ENCODE peak calls at places on chromosomes 7 and 10, in four cellular contexts. V is stomach, R is ovary, B is IMR-90. D is an unnamed sample.
A peak's percentile ranks its signal among the peaks of the same experiment; 100 is the strongest.

GRCh38 chr7:55160539-55160938 is 141.7 kb downstream of the EGFR start:
- DNase-seq in B (peak; percentile 94), V (no peak), R (no peak), D (no peak)

GRCh38 chr7:41445951-41446350 is 256.9 kb downstream of the INHBA start:
- DNase-seq in B (no peak), V (no peak), R (no peak), D (no peak)

GRCh38 chr10:8245131-8246117 is 190.9 kb downstream of the GATA3 start:
- DNase-seq in V (no peak), B (no peak), R (no peak), D (no peak)

GRCh38 chr10:12483996-12484944 is 134.9 kb downstream of the CAMK1D start:
- DNase-seq in V (no peak), B (no peak), R (no peak), D (no peak)

GRCh38 chr10:69439813-69440506 is 11.3 kb upstream of the TSPAN15 start:
- DNase-seq in B (no peak), R (no peak), V (peak; percentile 64), D (no peak)

GRCh38 chr10:44363716-44364115 is 21.2 kb downstream of the CXCL12 start:
- DNase-seq in B (no peak), V (no peak), R (no peak), D (no peak)

GRCh38 chr10:12235796-12236195 is 39.8 kb downstream of the CDC123 start:
- DNase-seq in B (peak; percentile 63), V (no peak), R (no peak), D (no peak)

GRCh38 chr7:98211221-98211675 is at the start of gene BHLHA15:
- DNase-seq in R (peak; percentile 17), B (no peak), V (peak; percentile 90), D (no peak)

GRCh38 chr7:18345641-18346234 is 149.8 kb upstream of the HDAC9 start:
- DNase-seq in R (peak; percentile 17), V (peak; percentile 27), B (peak; percentile 46), D (peak; percentile 30)

GRCh38 chr7:87445897-87446296 is 29.6 kb downstream of the ABCB4 start:
- DNase-seq in R (no peak), B (no peak), V (no peak), D (no peak)

GRCh38 chr7:81776159-81776558 is 6.3 kb upstream of the HGF start:
- DNase-seq in V (no peak), R (no peak), B (peak; percentile 31), D (no peak)

GRCh38 chr7:155000795-155001194 is 2.1 kb downstream of the PAXIP1 start:
- DNase-seq in R (no peak), V (no peak), B (no peak), D (no peak)

GRCh38 chr7:18445483-18445882 is 50.1 kb upstream of the HDAC9 start:
- DNase-seq in B (no peak), V (no peak), R (no peak), D (no peak)

GRCh38 chr10:5752301-5752871 is 60.8 kb downstream of the GDI2 start:
- DNase-seq in V (no peak), R (no peak), B (no peak), D (no peak)

GRCh38 chr10:4733150-4733842 is 92.7 kb upstream of the AKR1E2 start:
- DNase-seq in V (no peak), B (no peak), R (no peak), D (no peak)

GRCh38 chr10:119575998-119576397 is 20.8 kb downstream of the TIAL1 start:
- DNase-seq in V (no peak), R (no peak), B (no peak), D (no peak)

GRCh38 chr10:125157473-125157865 is 2.9 kb downstream of the CTBP2 start:
- DNase-seq in R (no peak), B (no peak), V (peak; percentile 25), D (peak; percentile 10)

GRCh38 chr7:17626215-17626614 is 314.1 kb downstream of the SNX13 start:
- DNase-seq in R (no peak), B (no peak), V (no peak), D (no peak)

GRCh38 chr10:109029870-109030269 is 893.4 kb downstream of the XPNPEP1 start:
- DNase-seq in B (no peak), V (no peak), R (no peak), D (no peak)

GRCh38 chr7:2063562-2064360 is 169.0 kb downstream of the MAD1L1 start:
- DNase-seq in B (peak; percentile 17), V (peak; percentile 65), R (no peak), D (peak; percentile 26)

GRCh38 chr10:46536171-46536570 is 20.3 kb downstream of the GPRIN2 start:
- DNase-seq in V (peak; percentile 25), R (no peak), B (no peak), D (no peak)

GRCh38 chr7:104982308-104982755 is 31.7 kb upstream of the KMT2E start:
- DNase-seq in R (no peak), V (no peak), B (no peak), D (no peak)

GRCh38 chr10:125023269-125023668 is 81.3 kb downstream of the ZRANB1 start:
- DNase-seq in R (no peak), B (no peak), V (peak; percentile 54), D (no peak)

GRCh38 chr7:75888464-75889222 is 9.8 kb downstream of the RHBDD2 start:
- DNase-seq in R (no peak), B (no peak), V (peak; percentile 52), D (no peak)

GRCh38 chr10:128360783-128361182 is 234.6 kb upstream of the MKI67 start:
- DNase-seq in V (no peak), B (no peak), R (no peak), D (no peak)

GRCh38 chr7:81433692-81434331 is 336.0 kb downstream of the HGF start:
- DNase-seq in B (no peak), R (no peak), V (no peak), D (no peak)

GRCh38 chr7:73880755-73881328 is 19.9 kb downstream of the TMEM270 start:
- DNase-seq in R (no peak), B (no peak), V (no peak), D (no peak)

GRCh38 chr7:158166386-158167340 is 421.0 kb downstream of the PTPRN2 start:
- DNase-seq in V (no peak), B (no peak), R (no peak), D (no peak)

GRCh38 chr10:101103430-101103829 is 27.7 kb upstream of the TLX1 start:
- DNase-seq in V (peak; percentile 41), R (no peak), B (no peak), D (no peak)

GRCh38 chr10:44166441-44166840 is 218.5 kb downstream of the CXCL12 start:
- DNase-seq in V (no peak), R (no peak), B (no peak), D (no peak)

GRCh38 chr10:70816220-70816894 is 609 bp downstream of the SGPL1 start:
- DNase-seq in B (peak; percentile 91), R (peak; percentile 50), V (peak; percentile 68), D (peak; percentile 74)

GRCh38 chr10:66860376-66860945 is 65.4 kb upstream of the LRRTM3 start:
- DNase-seq in B (no peak), V (no peak), R (no peak), D (no peak)

GRCh38 chr7:32191296-32191695 is 121.1 kb upstream of the PDE1C start:
- DNase-seq in B (peak; percentile 55), R (no peak), V (no peak), D (no peak)

GRCh38 chr7:53121374-53121773 is 85.9 kb downstream of the POM121L12 start:
- DNase-seq in V (no peak), R (no peak), B (no peak), D (no peak)

GRCh38 chr10:22613011-22613410 is 101.4 kb downstream of the PIP4K2A start:
- DNase-seq in V (no peak), R (no peak), B (no peak), D (no peak)

GRCh38 chr10:22615101-22615500 is 99.3 kb downstream of the PIP4K2A start:
- DNase-seq in B (no peak), V (no peak), R (no peak), D (no peak)

GRCh38 chr10:22618081-22618785 is 96.1 kb downstream of the PIP4K2A start:
- DNase-seq in R (no peak), V (no peak), B (peak; percentile 69), D (no peak)

GRCh38 chr10:22617516-22617915 is 96.9 kb downstream of the PIP4K2A start:
- DNase-seq in V (no peak), R (no peak), B (no peak), D (no peak)

DNA sequence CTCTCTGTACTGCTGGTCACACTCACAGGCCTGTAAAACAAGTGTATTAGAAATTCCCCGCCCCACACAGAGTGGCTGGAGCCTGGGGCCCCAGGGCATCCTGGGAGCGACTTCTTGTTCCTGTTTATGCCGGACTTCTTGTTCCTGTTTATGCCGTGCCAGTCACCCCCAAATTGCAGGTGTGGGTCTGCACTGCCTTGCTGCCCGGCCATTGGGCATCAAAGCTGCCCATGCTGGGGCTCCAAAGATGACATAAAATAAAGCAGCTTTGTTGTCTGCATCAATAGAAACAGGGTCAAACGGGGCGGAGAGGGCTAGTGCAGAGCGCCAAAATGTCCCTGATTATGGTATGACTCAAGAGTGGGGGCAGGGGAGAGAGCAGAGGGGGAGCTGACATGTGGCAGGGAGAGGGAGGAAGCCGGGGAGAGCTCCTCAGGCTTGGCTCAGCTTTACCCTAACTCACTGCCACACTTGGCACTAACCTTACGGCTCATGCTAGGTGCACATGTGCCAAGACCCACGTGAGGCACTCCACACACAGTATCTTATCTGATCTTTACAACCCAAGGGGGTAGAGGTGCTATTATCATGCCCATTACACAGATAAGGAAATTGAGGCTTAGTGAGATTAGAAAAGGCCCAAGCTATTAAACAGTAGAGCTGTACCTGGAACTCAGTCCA is 98.4 kb downstream of the PIP4K2A start:
- DNase-seq in R (no peak), B (no peak), V (peak; percentile 68), D (no peak)
- TF ChIP-seq POLR2A in R (no peak), B (no peak), V (no peak), D (no peak)

DNA sequence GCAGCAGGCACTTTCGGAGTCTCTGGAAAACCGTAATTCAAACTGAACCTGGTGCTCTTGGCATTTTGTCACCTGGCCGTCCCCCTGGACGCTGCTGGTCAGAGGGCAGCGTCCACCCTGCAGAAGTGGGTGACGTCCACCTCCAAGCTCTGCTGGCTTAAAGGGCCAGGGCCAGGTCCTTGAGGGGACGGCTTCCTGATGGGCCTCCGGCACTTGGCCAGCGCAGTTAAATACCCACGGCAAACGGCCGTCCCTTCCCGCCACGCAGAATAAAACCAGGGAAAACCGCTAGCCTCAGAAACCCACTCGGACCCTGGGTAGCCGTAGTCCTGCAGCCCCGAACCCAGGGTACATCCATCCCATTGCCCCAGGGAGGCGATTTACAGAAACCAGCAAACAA is 81.3 kb upstream of the PDGFA start:
- DNase-seq in R (no peak), V (no peak), B (no peak), D (no peak)
- H3K27ac ChIP-seq in R (no peak overlapping the region), V (peak overlapping the region; percentile 83), B (no peak overlapping the region), D (peak overlapping the region; percentile 65)

GRCh38 chr7:102466097-102466496 is 1.3 kb downstream of the LRWD1 start:
- DNase-seq in B (no peak), V (no peak), R (no peak), D (no peak)

GRCh38 chr7:102467581-102468415 is 3.0 kb downstream of the LRWD1 start:
- DNase-seq in B (no peak), R (no peak), V (no peak), D (no peak)

GRCh38 chr7:102463841-102464576 is 654 bp downstream of the ALKBH4 start:
- DNase-seq in R (no peak), B (no peak), V (no peak), D (no peak)

GRCh38 chr7:102468416-102469350 is 3.9 kb downstream of the LRWD1 start:
- DNase-seq in V (no peak), R (no peak), B (no peak), D (no peak)

GRCh38 chr7:102464577-102465280 is at the start of the genes ALKBH4 and LRWD1:
- DNase-seq in V (peak; percentile 97), R (peak; percentile 92), B (peak; percentile 87), D (peak; percentile 94)
- TF ChIP-seq POLR2A in V (no peak), R (peak; percentile 33), B (peak; percentile 88), D (no peak)

GRCh38 chr7:6614941-6615737 is at the start of gene ZNF853:
- DNase-seq in B (no peak), V (no peak), R (peak; percentile 31), D (no peak)
- H3K27ac ChIP-seq in B (no peak within 1 kb of the TSS), V (peak within 1 kb of the TSS; percentile 74), R (peak within 1 kb of the TSS; percentile 45), D (no peak within 1 kb of the TSS)

D was measured in testis.